ENCODE peak calls at places on chromosome 10, in five cellular contexts. One of them, this sample, is unnamed.

GRCh38 chr10:3691482-3691881 is 93.5 kb downstream of the KLF6 start:
- DNase-seq in DMS79: no peak
- DNase-seq in mucosa of descending colon: no peak
- DNase-seq in hepatocyte: no peak
- DNase-seq in anterior cingulate cortex: no peak
- DNase-seq in this sample: no peak

GRCh38 chr10:62045765-62046521 is 144.4 kb downstream of the ARID5B start:
- DNase-seq in DMS79: no peak
- DNase-seq in mucosa of descending colon: no peak
- DNase-seq in hepatocyte: peak
- DNase-seq in anterior cingulate cortex: no peak
- DNase-seq in this sample: no peak

GRCh38 chr10:58588673-58589265 is 76.1 kb downstream of the BICC1 start:
- DNase-seq in DMS79: no peak
- DNase-seq in mucosa of descending colon: no peak
- DNase-seq in hepatocyte: no peak
- DNase-seq in anterior cingulate cortex: no peak
- DNase-seq in this sample: no peak

GRCh38 chr10:79349072-79349491 is 1.8 kb downstream of the PPIF start:
- DNase-seq in DMS79: no peak
- DNase-seq in mucosa of descending colon: no peak
- DNase-seq in hepatocyte: no peak
- DNase-seq in anterior cingulate cortex: no peak
- DNase-seq in this sample: no peak

GRCh38 chr10:86300399-86300925 is 66.1 kb downstream of the GRID1 start:
- DNase-seq in DMS79: no peak
- DNase-seq in mucosa of descending colon: no peak
- DNase-seq in hepatocyte: no peak
- DNase-seq in anterior cingulate cortex: no peak
- DNase-seq in this sample: no peak

GRCh38 chr10:78301481-78301880 is 267.8 kb downstream of the RPS24 start:
- DNase-seq in DMS79: no peak
- DNase-seq in mucosa of descending colon: no peak
- DNase-seq in hepatocyte: no peak
- DNase-seq in anterior cingulate cortex: no peak
- DNase-seq in this sample: no peak

GRCh38 chr10:101441539-101442455 is 87.8 kb downstream of the BTRC start:
- DNase-seq in DMS79: peak
- DNase-seq in mucosa of descending colon: no peak
- DNase-seq in hepatocyte: peak
- DNase-seq in anterior cingulate cortex: no peak
- DNase-seq in this sample: no peak

GRCh38 chr10:12221323-12222298 is 25.6 kb downstream of the CDC123 start:
- DNase-seq in DMS79: no peak
- DNase-seq in mucosa of descending colon: no peak
- DNase-seq in hepatocyte: no peak
- DNase-seq in anterior cingulate cortex: no peak
- DNase-seq in this sample: no peak

GRCh38 chr10:130218181-130218641 is 82.0 kb downstream of the GLRX3 start:
- DNase-seq in DMS79: no peak
- DNase-seq in mucosa of descending colon: no peak
- DNase-seq in hepatocyte: no peak
- DNase-seq in anterior cingulate cortex: no peak
- DNase-seq in this sample: no peak

GRCh38 chr10:28569506-28570159 is 36.7 kb downstream of the WAC start:
- DNase-seq in DMS79: no peak
- DNase-seq in mucosa of descending colon: no peak
- DNase-seq in hepatocyte: no peak
- DNase-seq in anterior cingulate cortex: no peak
- DNase-seq in this sample: no peak

GRCh38 chr10:28282341-28282740 is 20.5 kb downstream of the MPP7 start:
- DNase-seq in DMS79: no peak
- DNase-seq in mucosa of descending colon: no peak
- DNase-seq in hepatocyte: no peak
- DNase-seq in anterior cingulate cortex: no peak
- DNase-seq in this sample: no peak

GRCh38 chr10:43249962-43250624 is 16.8 kb downstream of the RASGEF1A start:
- DNase-seq in DMS79: no peak
- DNase-seq in mucosa of descending colon: no peak
- DNase-seq in hepatocyte: no peak
- DNase-seq in anterior cingulate cortex: no peak
- DNase-seq in this sample: no peak

GRCh38 chr10:84298077-84298476 is 30.3 kb upstream of the CCSER2 start:
- DNase-seq in DMS79: no peak
- DNase-seq in mucosa of descending colon: no peak
- DNase-seq in hepatocyte: no peak
- DNase-seq in anterior cingulate cortex: no peak
- DNase-seq in this sample: no peak

GRCh38 chr10:103851261-103851660 is 4.1 kb downstream of the SH3PXD2A start:
- DNase-seq in DMS79: no peak
- DNase-seq in mucosa of descending colon: no peak
- DNase-seq in hepatocyte: no peak
- DNase-seq in anterior cingulate cortex: no peak
- DNase-seq in this sample: no peak

GRCh38 chr10:132834311-132834761 is 48.4 kb upstream of the NKX6-2 start:
- DNase-seq in DMS79: no peak
- DNase-seq in mucosa of descending colon: no peak
- DNase-seq in hepatocyte: no peak
- DNase-seq in anterior cingulate cortex: no peak
- DNase-seq in this sample: no peak

GRCh38 chr10:73471226-73471625 is 24.6 kb downstream of the PPP3CB start:
- DNase-seq in DMS79: no peak
- DNase-seq in mucosa of descending colon: no peak
- DNase-seq in hepatocyte: no peak
- DNase-seq in anterior cingulate cortex: no peak
- DNase-seq in this sample: no peak

GRCh38 chr10:51585742-51586141 is 113.7 kb downstream of the CSTF2T start:
- DNase-seq in DMS79: no peak
- DNase-seq in mucosa of descending colon: no peak
- DNase-seq in hepatocyte: peak
- DNase-seq in anterior cingulate cortex: no peak
- DNase-seq in this sample: no peak

GRCh38 chr10:46530249-46531186 is 25.9 kb downstream of the GPRIN2 start:
- DNase-seq in DMS79: no peak
- DNase-seq in mucosa of descending colon: peak
- DNase-seq in hepatocyte: peak
- DNase-seq in anterior cingulate cortex: no peak
- DNase-seq in this sample: no peak

GRCh38 chr10:58951750-58952149 is 224.7 kb upstream of the PHYHIPL start:
- DNase-seq in DMS79: no peak
- DNase-seq in mucosa of descending colon: no peak
- DNase-seq in hepatocyte: peak
- DNase-seq in anterior cingulate cortex: no peak
- DNase-seq in this sample: no peak

GRCh38 chr10:93075369-93076221 is 1.9 kb downstream of the CYP26A1 start:
- DNase-seq in DMS79: no peak
- DNase-seq in mucosa of descending colon: no peak
- DNase-seq in hepatocyte: no peak
- DNase-seq in anterior cingulate cortex: no peak
- DNase-seq in this sample: no peak

GRCh38 chr10:13462551-13462950 is 66.3 kb downstream of the BEND7 start:
- DNase-seq in DMS79: no peak
- DNase-seq in mucosa of descending colon: no peak
- DNase-seq in hepatocyte: no peak
- DNase-seq in anterior cingulate cortex: no peak
- DNase-seq in this sample: no peak

GRCh38 chr10:14186245-14186644 is 144.5 kb downstream of the FRMD4A start:
- DNase-seq in DMS79: no peak
- DNase-seq in mucosa of descending colon: no peak
- DNase-seq in hepatocyte: no peak
- DNase-seq in anterior cingulate cortex: no peak
- DNase-seq in this sample: no peak

GRCh38 chr10:132628966-132629900 is 91.6 kb downstream of the INPP5A start:
- DNase-seq in DMS79: no peak
- DNase-seq in mucosa of descending colon: peak
- DNase-seq in hepatocyte: no peak
- DNase-seq in anterior cingulate cortex: no peak
- DNase-seq in this sample: no peak

GRCh38 chr10:59073456-59074053 is 102.9 kb upstream of the PHYHIPL start:
- DNase-seq in DMS79: no peak
- DNase-seq in mucosa of descending colon: no peak
- DNase-seq in hepatocyte: peak
- DNase-seq in anterior cingulate cortex: no peak
- DNase-seq in this sample: no peak

GRCh38 chr10:32893431-32893830 is 64.6 kb downstream of the ITGB1 start:
- DNase-seq in DMS79: no peak
- DNase-seq in mucosa of descending colon: no peak
- DNase-seq in hepatocyte: no peak
- DNase-seq in anterior cingulate cortex: no peak
- DNase-seq in this sample: no peak

GRCh38 chr10:24544776-24545175 is 178.9 kb downstream of the ARHGAP21 start:
- DNase-seq in DMS79: no peak
- DNase-seq in mucosa of descending colon: no peak
- DNase-seq in hepatocyte: no peak
- DNase-seq in anterior cingulate cortex: no peak
- DNase-seq in this sample: no peak

GRCh38 chr10:102677736-102678354 is 33.6 kb downstream of the TRIM8 start:
- DNase-seq in DMS79: no peak
- DNase-seq in mucosa of descending colon: no peak
- DNase-seq in hepatocyte: no peak
- DNase-seq in anterior cingulate cortex: no peak
- DNase-seq in this sample: no peak

GRCh38 chr10:68096913-68097509 is 12.3 kb upstream of the MYPN start:
- DNase-seq in DMS79: no peak
- DNase-seq in mucosa of descending colon: no peak
- DNase-seq in hepatocyte: peak
- DNase-seq in anterior cingulate cortex: no peak
- DNase-seq in this sample: peak

GRCh38 chr10:126036515-126036914 is 140.2 kb downstream of the FANK1 start:
- DNase-seq in DMS79: no peak
- DNase-seq in mucosa of descending colon: no peak
- DNase-seq in hepatocyte: no peak
- DNase-seq in anterior cingulate cortex: no peak
- DNase-seq in this sample: no peak

GRCh38 chr10:34254596-34254995 is 560.5 kb downstream of the PARD3 start:
- DNase-seq in DMS79: no peak
- DNase-seq in mucosa of descending colon: no peak
- DNase-seq in hepatocyte: peak
- DNase-seq in anterior cingulate cortex: no peak
- DNase-seq in this sample: no peak

This sample was measured in NCI-H2171.